ENCODE peak calls at places on chromosomes 11 and 22, in six cellular contexts. Q is CD8-positive, alpha-beta memory T cell; W is CD4-positive, alpha-beta T cell; Z is IMR-90; B is adipocyte; P is mesothelial cell of epicardium. U is an unnamed sample.

GRCh38 chr22:20615533-20616450 is 108.4 kb downstream of the MED15 start:
- DNase-seq in P (no peak), W (no peak), B (no peak), Q (no peak), Z (no peak), U (no peak)

GRCh38 chr22:17868771-17869170 is 94.5 kb upstream of the BID start:
- DNase-seq in B (no peak), Z (no peak), W (no peak), Q (no peak), P (no peak), U (no peak)

GRCh38 chr11:11074686-11075370 is 217.0 kb upstream of the ZBED5 start:
- DNase-seq in P (no peak), W (no peak), Z (no peak), B (no peak), Q (no peak), U (no peak)

GRCh38 chr11:35800970-35801953 is 138.7 kb downstream of the TRIM44 start:
- DNase-seq in B (no peak), P (no peak), Z (no peak), W (no peak), Q (no peak), U (no peak)

GRCh38 chr11:14768789-14769188 is 123.2 kb downstream of the CYP2R1 start:
- DNase-seq in Z (no peak), Q (no peak), B (no peak), W (no peak), P (no peak), U (no peak)

GRCh38 chr22:20957118-20957690 is 9.9 kb upstream of the AIFM3 start:
- DNase-seq in W (no peak), B (peak; percentile 57), P (no peak), Q (no peak), Z (no peak), U (no peak)

GRCh38 chr11:19577849-19578619 is 134.6 kb upstream of the NAV2 start:
- DNase-seq in P (no peak), W (no peak), Q (no peak), Z (peak; percentile 66), B (peak; percentile 70), U (no peak)

GRCh38 chr11:77347962-77348361 is 46.5 kb upstream of the GDPD4 start:
- DNase-seq in Q (no peak), P (no peak), B (no peak), W (no peak), Z (no peak), U (no peak)

GRCh38 chr22:40484906-40485660 is 114.7 kb downstream of the SGSM3 start:
- DNase-seq in B (peak; percentile 75), Z (peak; percentile 47), Q (no peak), P (no peak), W (no peak), U (no peak)

GRCh38 chr11:27282806-27283205 is 80.2 kb downstream of the CCDC34 start:
- DNase-seq in P (no peak), Z (no peak), W (no peak), B (peak; percentile 47), Q (no peak), U (no peak)

GRCh38 chr11:118074785-118075184 is 2.1 kb upstream of the TMPRSS4 start:
- DNase-seq in B (no peak), Q (no peak), P (no peak), Z (no peak), W (no peak), U (no peak)